ENCODE peak calls at places on chromosomes 7 and 10, in seven cellular contexts. Y is ovary, D is A549, W is sigmoid colon, F is suprapubic skin, Q is IMR-90, A is thyroid gland. R is an unnamed sample.

GRCh38 chr10:130022071-130022470 is 58.0 kb upstream of the EBF3 start:
- DNase-seq in W (no peak), Y (no peak), D (no peak), F (no peak), Q (no peak), A (no peak), R (no peak)

GRCh38 chr7:2959343-2959680 is 84.4 kb downstream of the CARD11 start:
- DNase-seq in Q (no peak), F (peak; percentile 30), D (no peak), Y (no peak), A (no peak), W (peak; percentile 46), R (no peak)

GRCh38 chr7:142516038-142516501 is 233.2 kb upstream of the PRSS1 start:
- DNase-seq in D (peak; percentile 38), Q (peak; percentile 72), W (no peak), A (peak; percentile 47), F (no peak), Y (no peak), R (no peak)

GRCh38 chr10:79081353-79082034 is 12.7 kb downstream of the ZMIZ1 start:
- DNase-seq in D (no peak), Q (peak; percentile 96), Y (no peak), F (no peak), A (no peak), W (no peak), R (peak; percentile 78)

GRCh38 chr7:28705350-28705749 is 252.8 kb downstream of the TRIL start:
- DNase-seq in W (no peak), Q (no peak), F (no peak), A (no peak), D (no peak), Y (no peak), R (no peak)

GRCh38 chr7:139603896-139604295 is 80.4 kb downstream of the CLEC2L start:
- DNase-seq in D (no peak), Q (no peak), W (no peak), A (no peak), F (no peak), Y (no peak), R (peak; percentile 59)

GRCh38 chr10:60704480-60704879 is 73.8 kb upstream of the CDK1 start:
- DNase-seq in A (no peak), F (no peak), Q (no peak), Y (no peak), W (no peak), D (no peak), R (no peak)

GRCh38 chr10:130739016-130739756 is 572.3 kb downstream of the TCERG1L start:
- DNase-seq in F (peak; percentile 28), Y (peak; percentile 10), Q (no peak), W (peak; percentile 15), D (no peak), A (no peak), R (no peak)

GRCh38 chr7:81638216-81638615 is 131.6 kb downstream of the HGF start:
- DNase-seq in A (no peak), Q (peak; percentile 87), D (peak; percentile 6), F (no peak), W (no peak), Y (no peak), R (no peak)

GRCh38 chr10:94286898-94287297 is 75.8 kb downstream of the NOC3L start:
- DNase-seq in D (no peak), F (no peak), W (no peak), A (no peak), Y (no peak), Q (peak; percentile 28), R (no peak)

GRCh38 chr7:32360127-32360526 is 130.1 kb downstream of the LSM5 start:
- DNase-seq in W (no peak), Q (no peak), D (no peak), Y (no peak), A (no peak), F (no peak), R (no peak)

DNA sequence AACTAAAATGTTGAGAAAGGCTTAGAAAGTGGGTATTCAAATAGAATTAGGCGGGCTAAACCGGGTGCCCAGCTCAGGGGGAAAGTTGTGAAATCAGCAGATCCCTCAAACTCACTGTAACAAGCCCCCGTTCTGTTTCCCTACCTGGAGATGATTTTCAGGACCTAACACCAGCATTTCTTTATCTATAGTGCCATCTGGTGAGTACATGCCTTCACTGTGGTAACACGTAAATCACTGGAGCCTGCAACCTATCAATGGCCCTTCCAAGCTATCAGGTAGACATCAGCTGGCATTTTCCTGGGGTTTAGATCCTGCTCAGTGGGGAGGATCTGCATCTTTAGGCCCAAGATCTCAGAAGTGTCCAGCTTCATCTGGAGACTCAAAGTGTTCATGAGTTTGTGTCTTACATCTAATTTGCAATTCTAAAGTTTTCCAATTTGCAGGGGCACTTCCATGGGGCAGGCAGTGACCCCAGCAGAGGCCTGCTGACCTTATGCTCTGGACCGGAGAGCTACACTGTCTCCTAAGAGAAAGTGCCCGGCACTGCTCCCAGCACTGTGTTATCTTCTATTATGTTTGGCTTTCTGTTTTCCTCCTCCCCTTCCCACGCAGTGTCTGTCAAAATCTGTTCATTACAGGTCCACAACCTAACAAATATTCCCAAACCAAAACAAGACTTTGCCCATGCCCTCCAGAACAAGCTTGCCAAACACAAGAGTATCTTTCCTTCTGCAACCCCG is 132.5 kb downstream of the LSM5 start:
- DNase-seq in Y (no peak), W (no peak), F (no peak), A (no peak), D (peak; percentile 25), Q (no peak), R (no peak)
- TF ChIP-seq CTCF in Y (no peak), W (no peak), F (no peak), A (peak; percentile 44), D (peak; percentile 41), Q (no peak), R (peak; percentile 16)

GRCh38 chr7:960269-960871 is 5.9 kb upstream of the ADAP1 start:
- DNase-seq in Y (peak; percentile 47), A (no peak), W (peak; percentile 73), Q (no peak), F (peak; percentile 49), D (no peak), R (peak; percentile 47)

GRCh38 chr7:956031-956430 is 1.6 kb upstream of the ADAP1 start:
- DNase-seq in F (peak; percentile 40), Y (peak; percentile 19), A (no peak), D (no peak), W (peak; percentile 65), Q (no peak), R (no peak)

GRCh38 chr7:958221-959200 is 4.0 kb upstream of the ADAP1 start:
- DNase-seq in A (no peak), Y (peak; percentile 39), F (peak; percentile 57), W (peak; percentile 69), Q (no peak), D (no peak), R (peak; percentile 19)

GRCh38 chr7:959271-959670 is 4.8 kb upstream of the ADAP1 start:
- DNase-seq in Q (no peak), A (no peak), W (peak; percentile 59), Y (peak; percentile 39), D (no peak), F (peak; percentile 35), R (peak; percentile 18)

DNA sequence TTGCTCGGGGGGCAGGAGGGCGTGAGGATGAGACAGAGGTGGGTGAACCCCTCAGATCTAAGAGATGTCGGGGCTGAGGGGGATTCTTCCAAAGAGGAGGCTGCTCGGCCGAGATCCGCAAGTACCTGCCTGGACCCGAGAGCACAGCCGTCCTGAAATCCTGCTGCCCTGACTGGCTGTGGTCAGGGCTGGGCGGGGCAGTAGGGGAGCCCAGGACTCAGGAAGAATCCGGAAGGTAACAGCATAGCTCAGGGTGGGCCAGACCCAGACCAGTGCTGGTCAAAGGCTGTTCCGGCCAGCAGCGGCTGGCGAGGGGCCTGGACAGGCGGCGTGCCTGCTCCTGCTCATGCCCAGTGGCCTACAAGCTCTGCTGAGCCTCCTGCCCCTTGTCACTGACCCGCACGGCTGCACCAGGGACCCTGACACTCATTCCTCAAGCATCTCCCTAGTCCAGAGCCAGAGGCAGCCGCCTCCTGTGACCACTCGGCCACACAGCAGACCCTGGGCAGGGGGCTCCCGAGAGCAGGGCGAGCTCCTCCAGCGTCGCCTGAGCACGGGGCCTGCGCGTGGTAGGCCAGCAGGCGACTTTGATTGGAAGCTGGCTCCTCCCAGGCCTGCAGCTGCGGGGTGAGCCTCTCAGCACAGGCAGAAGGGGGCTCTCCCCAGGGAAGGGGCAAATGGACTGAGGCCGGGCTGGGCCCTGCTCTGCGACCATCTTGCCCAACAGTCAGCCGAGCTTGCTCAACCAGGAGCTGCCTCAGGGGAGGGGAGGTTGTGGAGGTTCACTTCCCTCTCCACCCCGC is 3.1 kb upstream of the ADAP1 start:
- DNase-seq in F (peak; percentile 69), Q (no peak), A (no peak), Y (peak; percentile 34), D (no peak), W (peak; percentile 80), R (no peak)
- TF ChIP-seq POLR2A in F (no peak), Q (no peak), A (no peak), Y (no peak), D (no peak), W (no peak), R (no peak)

GRCh38 chr7:101240226-101241014 is 2.8 kb upstream of the CLDN15 start:
- DNase-seq in F (no peak), D (no peak), Y (no peak), W (no peak), A (no peak), Q (no peak), R (no peak)

GRCh38 chr7:101239951-101240220 is 2.3 kb upstream of the CLDN15 start:
- DNase-seq in F (no peak), W (no peak), Q (no peak), A (no peak), Y (no peak), D (no peak), R (no peak)

GRCh38 chr7:101239191-101239950 is 1.8 kb upstream of the CLDN15 start:
- DNase-seq in F (no peak), W (no peak), Q (no peak), D (no peak), A (no peak), Y (no peak), R (no peak)

GRCh38 chr7:101238226-101239182 is 902 bp upstream of the CLDN15 start:
- DNase-seq in D (no peak), A (no peak), Q (no peak), W (no peak), F (no peak), Y (no peak), R (no peak)

DNA sequence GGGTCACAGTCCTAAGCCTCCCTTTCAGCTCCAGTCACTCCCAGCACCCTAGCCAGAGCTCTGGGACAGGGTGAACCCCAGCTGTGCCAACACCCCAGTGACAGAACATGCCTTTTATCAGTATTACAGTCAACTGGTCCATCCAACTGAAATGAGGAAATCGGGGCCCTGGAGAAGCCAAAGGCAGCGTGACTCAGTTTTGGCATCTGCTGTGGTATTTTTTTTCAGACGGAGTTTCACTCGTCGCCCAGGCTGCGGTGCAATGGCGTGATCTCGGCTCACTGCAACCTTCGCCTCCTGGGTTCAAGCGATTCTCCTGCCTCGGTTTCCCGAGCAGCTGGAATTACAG is 3.4 kb upstream of the CLDN15 start:
- DNase-seq in F (no peak), A (no peak), W (no peak), Y (no peak), Q (no peak), D (no peak), R (no peak)
- H3K4me1 ChIP-seq in F (peaks cover 61% of the 10 kb centered on the region), A (peaks cover 36% of the 10 kb centered on the region), W (peaks cover 58% of the 10 kb centered on the region), Y (peaks cover 5% of the 10 kb centered on the region), Q (peaks cover 10% of the 10 kb centered on the region), D (peaks cover 15% of the 10 kb centered on the region), R (peaks cover 74% of the 10 kb centered on the region)

DNA sequence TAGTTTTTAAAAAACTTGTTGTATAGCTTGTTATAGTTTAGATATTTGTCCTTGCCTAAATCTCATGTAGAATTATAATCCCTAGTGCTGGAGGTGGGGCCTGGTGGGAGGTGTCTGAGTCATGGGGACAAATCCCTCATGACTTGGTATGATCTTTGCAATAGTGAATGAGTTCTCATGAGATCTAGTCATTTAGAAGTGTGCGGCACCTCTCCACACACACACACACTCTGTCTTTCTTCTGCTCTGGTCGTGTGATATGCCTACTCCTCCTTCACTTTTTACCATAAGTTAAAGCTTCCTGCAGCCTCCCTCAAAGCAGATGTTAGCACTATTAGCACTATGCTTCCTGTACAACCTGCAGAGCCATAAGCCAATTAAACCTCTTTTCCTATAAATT is 37.2 kb downstream of the FAM149B1 start:
- DNase-seq in A (no peak), D (no peak), Q (no peak), Y (no peak), F (no peak), W (no peak), R (no peak)
- TF ChIP-seq CTCF in A (no peak), D (no peak), Q (no peak), Y (no peak), F (no peak), W (no peak), R (no peak)